ENCODE peak calls at places on chromosomes 2 and 18, in eight cellular contexts. One of them, this sample, is unnamed.

GRCh38 chr2:165952600-165953210 is 871 bp downstream of the TTC21B start:
- DNase-seq in activated CD8-positive, alpha-beta memory T cell treated with anti-CD3 and anti-CD28 coated beads, Interleukin-2, amount 50 U/mL, for 48 hours: no peak
- DNase-seq in activated T-cell treated with anti-CD3 and anti-CD28 coated beads, Interleukin-2, amount 50 U/mL, for 1 hour: no peak
- DNase-seq in upper lobe of right lung: no peak
- DNase-seq in GM23338: no peak
- DNase-seq in nucleus accumbens: no peak
- DNase-seq in IMR-90: peak
- DNase-seq in NCI-H510A treated with DMSO at 0.1 percent for 48 hours: peak
- DNase-seq in this sample: no peak

GRCh38 chr2:90209009-90209408 is 1517.5 kb downstream of the RPIA start:
- DNase-seq in IMR-90: no peak
- DNase-seq in activated T-cell treated with anti-CD3 and anti-CD28 coated beads, Interleukin-2, amount 50 U/mL, for 1 hour: no peak
- DNase-seq in NCI-H510A treated with DMSO at 0.1 percent for 48 hours: no peak
- DNase-seq in upper lobe of right lung: no peak
- DNase-seq in GM23338: no peak
- DNase-seq in nucleus accumbens: no peak
- DNase-seq in activated CD8-positive, alpha-beta memory T cell treated with anti-CD3 and anti-CD28 coated beads, Interleukin-2, amount 50 U/mL, for 48 hours: no peak
- DNase-seq in this sample: no peak

GRCh38 chr2:120826716-120827410 is 91.2 kb downstream of the GLI2 start:
- DNase-seq in NCI-H510A treated with DMSO at 0.1 percent for 48 hours: no peak
- DNase-seq in activated CD8-positive, alpha-beta memory T cell treated with anti-CD3 and anti-CD28 coated beads, Interleukin-2, amount 50 U/mL, for 48 hours: no peak
- DNase-seq in upper lobe of right lung: peak
- DNase-seq in GM23338: no peak
- DNase-seq in IMR-90: no peak
- DNase-seq in activated T-cell treated with anti-CD3 and anti-CD28 coated beads, Interleukin-2, amount 50 U/mL, for 1 hour: no peak
- DNase-seq in nucleus accumbens: no peak
- DNase-seq in this sample: no peak

GRCh38 chr2:134218414-134218813 is 35.5 kb upstream of the MGAT5 start:
- DNase-seq in nucleus accumbens: no peak
- DNase-seq in GM23338: no peak
- DNase-seq in activated CD8-positive, alpha-beta memory T cell treated with anti-CD3 and anti-CD28 coated beads, Interleukin-2, amount 50 U/mL, for 48 hours: no peak
- DNase-seq in upper lobe of right lung: no peak
- DNase-seq in activated T-cell treated with anti-CD3 and anti-CD28 coated beads, Interleukin-2, amount 50 U/mL, for 1 hour: no peak
- DNase-seq in IMR-90: no peak
- DNase-seq in NCI-H510A treated with DMSO at 0.1 percent for 48 hours: no peak
- DNase-seq in this sample: no peak

GRCh38 chr2:72743481-72743880 is 82.4 kb downstream of the EXOC6B start:
- DNase-seq in NCI-H510A treated with DMSO at 0.1 percent for 48 hours: no peak
- DNase-seq in GM23338: no peak
- DNase-seq in activated T-cell treated with anti-CD3 and anti-CD28 coated beads, Interleukin-2, amount 50 U/mL, for 1 hour: no peak
- DNase-seq in IMR-90: no peak
- DNase-seq in upper lobe of right lung: no peak
- DNase-seq in nucleus accumbens: no peak
- DNase-seq in activated CD8-positive, alpha-beta memory T cell treated with anti-CD3 and anti-CD28 coated beads, Interleukin-2, amount 50 U/mL, for 48 hours: no peak
- DNase-seq in this sample: no peak

GRCh38 chr2:23757686-23758433 is 169.1 kb downstream of the ATAD2B start:
- DNase-seq in nucleus accumbens: no peak
- DNase-seq in IMR-90: peak
- DNase-seq in upper lobe of right lung: no peak
- DNase-seq in activated T-cell treated with anti-CD3 and anti-CD28 coated beads, Interleukin-2, amount 50 U/mL, for 1 hour: no peak
- DNase-seq in NCI-H510A treated with DMSO at 0.1 percent for 48 hours: no peak
- DNase-seq in GM23338: no peak
- DNase-seq in activated CD8-positive, alpha-beta memory T cell treated with anti-CD3 and anti-CD28 coated beads, Interleukin-2, amount 50 U/mL, for 48 hours: no peak
- DNase-seq in this sample: no peak

GRCh38 chr2:239549711-239550265 is 149.0 kb upstream of the HDAC4 start:
- DNase-seq in activated CD8-positive, alpha-beta memory T cell treated with anti-CD3 and anti-CD28 coated beads, Interleukin-2, amount 50 U/mL, for 48 hours: no peak
- DNase-seq in GM23338: no peak
- DNase-seq in nucleus accumbens: no peak
- DNase-seq in activated T-cell treated with anti-CD3 and anti-CD28 coated beads, Interleukin-2, amount 50 U/mL, for 1 hour: peak
- DNase-seq in upper lobe of right lung: no peak
- DNase-seq in NCI-H510A treated with DMSO at 0.1 percent for 48 hours: no peak
- DNase-seq in IMR-90: no peak
- DNase-seq in this sample: no peak

GRCh38 chr18:10304853-10305252 is 149.6 kb upstream of the APCDD1 start:
- DNase-seq in NCI-H510A treated with DMSO at 0.1 percent for 48 hours: no peak
- DNase-seq in activated CD8-positive, alpha-beta memory T cell treated with anti-CD3 and anti-CD28 coated beads, Interleukin-2, amount 50 U/mL, for 48 hours: no peak
- DNase-seq in activated T-cell treated with anti-CD3 and anti-CD28 coated beads, Interleukin-2, amount 50 U/mL, for 1 hour: no peak
- DNase-seq in upper lobe of right lung: no peak
- DNase-seq in GM23338: no peak
- DNase-seq in IMR-90: peak
- DNase-seq in nucleus accumbens: no peak
- DNase-seq in this sample: no peak

GRCh38 chr2:97950329-97951154 is 45.2 kb downstream of the TMEM131 start:
- DNase-seq in IMR-90: peak
- DNase-seq in activated T-cell treated with anti-CD3 and anti-CD28 coated beads, Interleukin-2, amount 50 U/mL, for 1 hour: no peak
- DNase-seq in activated CD8-positive, alpha-beta memory T cell treated with anti-CD3 and anti-CD28 coated beads, Interleukin-2, amount 50 U/mL, for 48 hours: no peak
- DNase-seq in NCI-H510A treated with DMSO at 0.1 percent for 48 hours: no peak
- DNase-seq in upper lobe of right lung: no peak
- DNase-seq in nucleus accumbens: no peak
- DNase-seq in GM23338: no peak
- DNase-seq in this sample: no peak

GRCh38 chr2:222878877-222879601 is 18.2 kb downstream of the ACSL3 start:
- DNase-seq in activated CD8-positive, alpha-beta memory T cell treated with anti-CD3 and anti-CD28 coated beads, Interleukin-2, amount 50 U/mL, for 48 hours: no peak
- DNase-seq in IMR-90: peak
- DNase-seq in NCI-H510A treated with DMSO at 0.1 percent for 48 hours: no peak
- DNase-seq in GM23338: no peak
- DNase-seq in upper lobe of right lung: no peak
- DNase-seq in nucleus accumbens: no peak
- DNase-seq in activated T-cell treated with anti-CD3 and anti-CD28 coated beads, Interleukin-2, amount 50 U/mL, for 1 hour: no peak
- DNase-seq in this sample: no peak

GRCh38 chr2:54331095-54331835 is 75.2 kb upstream of the TSPYL6 start:
- DNase-seq in GM23338: peak
- DNase-seq in upper lobe of right lung: no peak
- DNase-seq in IMR-90: no peak
- DNase-seq in NCI-H510A treated with DMSO at 0.1 percent for 48 hours: no peak
- DNase-seq in nucleus accumbens: no peak
- DNase-seq in activated T-cell treated with anti-CD3 and anti-CD28 coated beads, Interleukin-2, amount 50 U/mL, for 1 hour: no peak
- DNase-seq in activated CD8-positive, alpha-beta memory T cell treated with anti-CD3 and anti-CD28 coated beads, Interleukin-2, amount 50 U/mL, for 48 hours: no peak
- DNase-seq in this sample: no peak

GRCh38 chr18:8689431-8689830 is 15.9 kb upstream of the MTCL1 start:
- DNase-seq in nucleus accumbens: no peak
- DNase-seq in upper lobe of right lung: no peak
- DNase-seq in NCI-H510A treated with DMSO at 0.1 percent for 48 hours: no peak
- DNase-seq in activated T-cell treated with anti-CD3 and anti-CD28 coated beads, Interleukin-2, amount 50 U/mL, for 1 hour: no peak
- DNase-seq in IMR-90: no peak
- DNase-seq in GM23338: no peak
- DNase-seq in activated CD8-positive, alpha-beta memory T cell treated with anti-CD3 and anti-CD28 coated beads, Interleukin-2, amount 50 U/mL, for 48 hours: no peak
- DNase-seq in this sample: no peak

GRCh38 chr2:231613054-231613654 is 20.5 kb downstream of the TEX44 start:
- DNase-seq in IMR-90: no peak
- DNase-seq in GM23338: no peak
- DNase-seq in NCI-H510A treated with DMSO at 0.1 percent for 48 hours: no peak
- DNase-seq in nucleus accumbens: no peak
- DNase-seq in activated CD8-positive, alpha-beta memory T cell treated with anti-CD3 and anti-CD28 coated beads, Interleukin-2, amount 50 U/mL, for 48 hours: peak
- DNase-seq in upper lobe of right lung: peak
- DNase-seq in activated T-cell treated with anti-CD3 and anti-CD28 coated beads, Interleukin-2, amount 50 U/mL, for 1 hour: no peak
- DNase-seq in this sample: peak

GRCh38 chr2:235493775-235494715 is at the start of gene AGAP1:
- DNase-seq in upper lobe of right lung: peak
- DNase-seq in NCI-H510A treated with DMSO at 0.1 percent for 48 hours: peak
- DNase-seq in GM23338: peak
- DNase-seq in activated CD8-positive, alpha-beta memory T cell treated with anti-CD3 and anti-CD28 coated beads, Interleukin-2, amount 50 U/mL, for 48 hours: peak
- DNase-seq in IMR-90: peak
- DNase-seq in activated T-cell treated with anti-CD3 and anti-CD28 coated beads, Interleukin-2, amount 50 U/mL, for 1 hour: peak
- DNase-seq in nucleus accumbens: peak
- DNase-seq in this sample: peak

GRCh38 chr2:113910967-113911678 is 21.2 kb downstream of the ACTR3 start:
- DNase-seq in activated CD8-positive, alpha-beta memory T cell treated with anti-CD3 and anti-CD28 coated beads, Interleukin-2, amount 50 U/mL, for 48 hours: no peak
- DNase-seq in upper lobe of right lung: no peak
- DNase-seq in NCI-H510A treated with DMSO at 0.1 percent for 48 hours: no peak
- DNase-seq in GM23338: no peak
- DNase-seq in nucleus accumbens: no peak
- DNase-seq in IMR-90: no peak
- DNase-seq in activated T-cell treated with anti-CD3 and anti-CD28 coated beads, Interleukin-2, amount 50 U/mL, for 1 hour: no peak
- DNase-seq in this sample: no peak

GRCh38 chr2:106144621-106145331 is 49.3 kb downstream of the UXS1 start:
- DNase-seq in nucleus accumbens: no peak
- DNase-seq in IMR-90: no peak
- DNase-seq in upper lobe of right lung: no peak
- DNase-seq in activated CD8-positive, alpha-beta memory T cell treated with anti-CD3 and anti-CD28 coated beads, Interleukin-2, amount 50 U/mL, for 48 hours: no peak
- DNase-seq in GM23338: no peak
- DNase-seq in activated T-cell treated with anti-CD3 and anti-CD28 coated beads, Interleukin-2, amount 50 U/mL, for 1 hour: peak
- DNase-seq in NCI-H510A treated with DMSO at 0.1 percent for 48 hours: no peak
- DNase-seq in this sample: no peak

GRCh38 chr18:24413148-24413547 is 13.3 kb upstream of the IMPACT start:
- DNase-seq in activated CD8-positive, alpha-beta memory T cell treated with anti-CD3 and anti-CD28 coated beads, Interleukin-2, amount 50 U/mL, for 48 hours: no peak
- DNase-seq in GM23338: peak
- DNase-seq in upper lobe of right lung: no peak
- DNase-seq in activated T-cell treated with anti-CD3 and anti-CD28 coated beads, Interleukin-2, amount 50 U/mL, for 1 hour: no peak
- DNase-seq in nucleus accumbens: peak
- DNase-seq in NCI-H510A treated with DMSO at 0.1 percent for 48 hours: no peak
- DNase-seq in IMR-90: no peak
- DNase-seq in this sample: no peak

GRCh38 chr2:139411236-139411635 is 631.0 kb upstream of the NXPH2 start:
- DNase-seq in IMR-90: no peak
- DNase-seq in activated CD8-positive, alpha-beta memory T cell treated with anti-CD3 and anti-CD28 coated beads, Interleukin-2, amount 50 U/mL, for 48 hours: no peak
- DNase-seq in GM23338: no peak
- DNase-seq in upper lobe of right lung: no peak
- DNase-seq in activated T-cell treated with anti-CD3 and anti-CD28 coated beads, Interleukin-2, amount 50 U/mL, for 1 hour: no peak
- DNase-seq in nucleus accumbens: no peak
- DNase-seq in NCI-H510A treated with DMSO at 0.1 percent for 48 hours: no peak
- DNase-seq in this sample: no peak

GRCh38 chr18:43380098-43380672 is 102.9 kb upstream of the SYT4 start:
- DNase-seq in upper lobe of right lung: no peak
- DNase-seq in NCI-H510A treated with DMSO at 0.1 percent for 48 hours: no peak
- DNase-seq in activated CD8-positive, alpha-beta memory T cell treated with anti-CD3 and anti-CD28 coated beads, Interleukin-2, amount 50 U/mL, for 48 hours: no peak
- DNase-seq in activated T-cell treated with anti-CD3 and anti-CD28 coated beads, Interleukin-2, amount 50 U/mL, for 1 hour: no peak
- DNase-seq in IMR-90: no peak
- DNase-seq in nucleus accumbens: no peak
- DNase-seq in GM23338: no peak
- DNase-seq in this sample: no peak

GRCh38 chr2:148303166-148303565 is 282.3 kb downstream of the MBD5 start:
- DNase-seq in nucleus accumbens: no peak
- DNase-seq in GM23338: peak
- DNase-seq in NCI-H510A treated with DMSO at 0.1 percent for 48 hours: no peak
- DNase-seq in activated T-cell treated with anti-CD3 and anti-CD28 coated beads, Interleukin-2, amount 50 U/mL, for 1 hour: no peak
- DNase-seq in activated CD8-positive, alpha-beta memory T cell treated with anti-CD3 and anti-CD28 coated beads, Interleukin-2, amount 50 U/mL, for 48 hours: no peak
- DNase-seq in IMR-90: no peak
- DNase-seq in upper lobe of right lung: no peak
- DNase-seq in this sample: no peak